ENCODE peak calls at places on chromosome 5, in nine cellular contexts. T is NCI-H748 treated with DMSO at 0.1 percent for 48 hours; Q is sigmoid colon; P is SW 1271; V is AG04450; D is activated T-cell treated with anti-CD3 and anti-CD28 coated beads for 1 hour; B is HFFc6; I is brain microvascular endothelial cell; M is Jurkat, Clone E6-1. N is an unnamed sample.

GRCh38 chr5:113256671-113257452 is 177.9 kb downstream of the TSSK1B start:
- DNase-seq in Q (no peak), M (no peak), B (no peak), P (no peak), T (no peak), D (no peak), I (no peak), V (no peak), N (no peak)

GRCh38 chr5:74940782-74941363 is 74.7 kb upstream of the FAM169A start:
- DNase-seq in D (no peak), I (no peak), T (no peak), P (no peak), V (no peak), Q (no peak), M (no peak), B (no peak), N (no peak)

GRCh38 chr5:140840978-140841962 is at the start of gene PCDHA8:
- DNase-seq in P (peak), Q (no peak), T (peak), V (no peak), M (peak), I (no peak), B (no peak), D (no peak), N (no peak)

GRCh38 chr5:173315495-173316352 is 12.5 kb downstream of the STC2 start:
- DNase-seq in M (no peak), I (peak), V (peak), D (no peak), B (peak), Q (peak), P (no peak), T (peak), N (no peak)

GRCh38 chr5:7910738-7911428 is 41.9 kb downstream of the MTRR start:
- DNase-seq in I (no peak), B (no peak), Q (no peak), P (no peak), D (no peak), T (no peak), V (no peak), M (no peak), N (no peak)

GRCh38 chr5:54867310-54867944 is 118.0 kb downstream of the ESM1 start:
- DNase-seq in D (no peak), T (peak), V (no peak), Q (no peak), B (peak), M (peak), I (no peak), P (peak), N (no peak)

GRCh38 chr5:31962928-31963327 is 211.2 kb downstream of the GOLPH3 start:
- DNase-seq in Q (no peak), I (no peak), D (no peak), V (no peak), M (no peak), B (no peak), T (no peak), P (no peak), N (no peak)

GRCh38 chr5:173928871-173929574 is 40.9 kb downstream of the CPEB4 start:
- DNase-seq in Q (no peak), P (no peak), M (no peak), T (no peak), V (no peak), I (no peak), D (no peak), B (no peak), N (no peak)

GRCh38 chr5:141491323-141492167 is 2.7 kb downstream of the PCDHGC5 start:
- DNase-seq in V (no peak), I (no peak), M (no peak), T (no peak), D (no peak), P (no peak), B (no peak), Q (no peak), N (no peak)

GRCh38 chr5:159097461-159098284 is 2.0 kb downstream of the EBF1 start:
- DNase-seq in I (peak), M (no peak), P (no peak), T (no peak), B (no peak), Q (no peak), V (no peak), D (no peak), N (no peak)

GRCh38 chr5:26805076-26805475 is 233.3 kb downstream of the CDH9 start:
- DNase-seq in M (no peak), P (peak), T (peak), Q (no peak), V (no peak), I (no peak), B (no peak), D (no peak), N (no peak)

GRCh38 chr5:135126688-135127603 is 92.9 kb upstream of the PITX1 start:
- DNase-seq in M (no peak), B (no peak), Q (no peak), T (peak), P (no peak), D (no peak), V (no peak), I (no peak), N (no peak)

N was measured in CD8-positive, alpha-beta memory T cell.